ENCODE peak calls at places on chromosomes 13 and 19, in four cellular contexts. B, D, F and X are unnamed samples.

GRCh38 chr19:4660181-4660791 is 9.9 kb downstream of the MYDGF start:
- DNase-seq in D (peak; percentile 77), F (no peak), B (no peak), X (no peak)

GRCh38 chr13:39433705-39434104 is 169.3 kb downstream of the LHFPL6 start:
- DNase-seq in D (no peak), F (no peak), B (no peak), X (no peak)

GRCh38 chr13:34257980-34258379 is 440.0 kb downstream of the RFC3 start:
- DNase-seq in F (no peak), D (no peak), B (no peak), X (no peak)

GRCh38 chr19:5186293-5187050 is 154.1 kb downstream of the PTPRS start:
- DNase-seq in F (peak; percentile 21), B (no peak), D (no peak), X (peak; percentile 14)

GRCh38 chr19:3055741-3056453 is 6.4 kb downstream of the TLE5 start:
- DNase-seq in D (peak; percentile 70), F (no peak), B (no peak), X (no peak)

GRCh38 chr19:16615788-16616187 is 12.2 kb downstream of the MED26 start:
- DNase-seq in F (no peak), B (no peak), D (no peak), X (no peak)

GRCh38 chr19:47124937-47125668 is 5.5 kb upstream of the SAE1 start:
- DNase-seq in D (no peak), B (no peak), F (peak; percentile 86), X (peak; percentile 47)

GRCh38 chr13:24834902-24835510 is 71.0 kb downstream of the RNF17 start:
- DNase-seq in F (no peak), B (no peak), D (no peak), X (no peak)

GRCh38 chr13:29000802-29001201 is 180.7 kb downstream of the MTUS2 start:
- DNase-seq in B (no peak), F (no peak), D (no peak), X (no peak)

GRCh38 chr19:38792250-38793111 is 3.5 kb downstream of the LGALS7B start:
- DNase-seq in D (no peak), F (peak; percentile 26), B (peak; percentile 60), X (no peak)

GRCh38 chr19:43790587-43790986 is 9.8 kb upstream of the KCNN4 start:
- DNase-seq in B (no peak), D (no peak), F (no peak), X (no peak)

GRCh38 chr13:62418872-62419271 is 1003.2 kb upstream of the PCDH20 start:
- DNase-seq in B (no peak), D (no peak), F (peak; percentile 52), X (no peak)

GRCh38 chr13:39910041-39910440 is 254.6 kb downstream of the COG6 start:
- DNase-seq in D (no peak), F (no peak), B (no peak), X (no peak)

GRCh38 chr13:35722438-35723060 is 246.1 kb upstream of the MAB21L1 start:
- DNase-seq in F (no peak), B (no peak), D (no peak), X (no peak)

GRCh38 chr19:1008268-1009042 is 8.2 kb downstream of the GRIN3B start:
- DNase-seq in D (no peak), F (no peak), B (no peak), X (no peak)

GRCh38 chr19:6773323-6773931 is 919 bp downstream of the VAV1 start:
- DNase-seq in B (peak; percentile 41), D (peak; percentile 61), F (no peak), X (no peak)

GRCh38 chr13:112182831-112183543 is 116.0 kb downstream of the SOX1 start:
- DNase-seq in F (no peak), B (no peak), D (peak; percentile 70), X (no peak)

GRCh38 chr13:85261757-85262346 is 537.4 kb downstream of the SLITRK6 start:
- DNase-seq in F (peak; percentile 38), D (no peak), B (no peak), X (no peak)

GRCh38 chr19:55106591-55106990 is 10.8 kb downstream of the PPP1R12C start:
- DNase-seq in B (no peak), F (no peak), D (no peak), X (no peak)

GRCh38 chr19:3668331-3669133 is 31.7 kb downstream of the PIP5K1C start:
- DNase-seq in B (no peak), D (no peak), F (peak; percentile 40), X (no peak)

GRCh38 chr13:42478531-42479156 is 95.3 kb upstream of the TNFSF11 start:
- DNase-seq in B (no peak), D (no peak), F (peak; percentile 63), X (peak; percentile 60)

GRCh38 chr13:62747152-62747551 is 1331.5 kb upstream of the PCDH20 start:
- DNase-seq in F (no peak), D (no peak), B (no peak), X (no peak)

GRCh38 chr19:28466107-28467045 is 746.6 kb downstream of the UQCRFS1 start:
- DNase-seq in B (peak; percentile 53), D (peak; percentile 68), F (peak; percentile 60), X (peak; percentile 14)

GRCh38 chr13:43797154-43797553 is 10.4 kb upstream of the ENOX1 start:
- DNase-seq in B (no peak), D (no peak), F (no peak), X (no peak)

GRCh38 chr13:107067381-107067780 is 499.4 kb upstream of the ARGLU1 start:
- DNase-seq in B (no peak), D (no peak), F (no peak), X (no peak)

GRCh38 chr19:44212865-44213346 is 574 bp downstream of the ZNF227 start:
- DNase-seq in D (no peak), F (peak; percentile 37), B (no peak), X (peak; percentile 6)

GRCh38 chr19:42553292-42554045 is 25.2 kb upstream of the CEACAM1 start:
- DNase-seq in B (peak; percentile 30), D (no peak), F (peak; percentile 58), X (peak; percentile 71)

GRCh38 chr13:52739468-52740071 is at the start of gene CNMD:
- DNase-seq in D (no peak), B (no peak), F (no peak), X (no peak)

GRCh38 chr19:41309225-41310030 is 544 bp upstream of the CCDC97 start:
- DNase-seq in D (no peak), F (no peak), B (no peak), X (no peak)

GRCh38 chr19:41311072-41311471 is 1.1 kb downstream of the CCDC97 start:
- DNase-seq in D (no peak), B (no peak), F (no peak), X (no peak)

GRCh38 chr19:41310031-41310831 is at the start of gene CCDC97:
- DNase-seq in F (peak; percentile 90), D (peak; percentile 89), B (peak; percentile 88), X (peak; percentile 75)

GRCh38 chr19:41308450-41309224 is 1.3 kb upstream of the CCDC97 start:
- DNase-seq in F (peak; percentile 92), B (peak; percentile 93), D (peak; percentile 89), X (peak; percentile 85)

GRCh38 chr19:41311613-41312012 is 1.6 kb downstream of the CCDC97 start:
- DNase-seq in D (no peak), B (no peak), F (no peak), X (no peak)
- H3K4me3 ChIP-seq in D (no peak overlapping the region), B (peak overlapping the region; percentile 83), F (peak overlapping the region; percentile 96), X (peak overlapping the region; percentile 82)

GRCh38 chr13:32086366-32086765 is 54.8 kb downstream of the FRY start:
- DNase-seq in F (peak; percentile 34), B (no peak), D (no peak), X (no peak)
- TF ChIP-seq CTCF in F (no peak), B (no peak), D (no peak), X (no peak)

DNA sequence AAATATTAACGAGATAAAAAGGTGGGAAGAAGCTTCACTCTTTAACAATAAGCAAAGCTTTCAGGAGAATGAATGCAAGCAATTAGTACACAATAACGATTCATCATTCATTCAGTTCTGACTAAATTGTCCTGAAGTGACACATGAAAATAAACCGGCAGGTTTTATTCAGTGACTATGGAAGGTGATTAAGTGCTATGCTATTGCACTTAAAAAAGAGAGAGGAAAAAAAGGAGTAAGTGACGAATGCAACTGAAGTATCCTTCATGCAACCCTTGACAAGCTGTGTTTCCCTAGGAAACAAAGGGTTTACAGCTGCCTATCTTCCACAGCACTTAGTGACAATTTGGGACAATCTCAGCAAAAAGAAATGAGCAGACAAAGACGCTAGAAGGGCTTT is 1.4 kb downstream of the LIG4 start:
- DNase-seq in D (no peak), F (no peak), B (no peak), X (no peak)
- H3K4me3 ChIP-seq in D (no peak overlapping the region), F (peak overlapping the region; percentile 62), B (peak overlapping the region; percentile 60), X (peak overlapping the region; percentile 65)

GRCh38 chr13:114018461-114019055 is 44.7 kb upstream of the C13orf46 start:
- DNase-seq in B (no peak), D (no peak), F (no peak), X (no peak)

GRCh38 chr13:114015608-114016295 is 41.9 kb upstream of the C13orf46 start:
- DNase-seq in D (no peak), B (no peak), F (no peak), X (no peak)

GRCh38 chr13:114017966-114018365 is 44.1 kb upstream of the C13orf46 start:
- DNase-seq in F (no peak), D (no peak), B (no peak), X (no peak)

GRCh38 chr13:114016321-114017027 is 42.6 kb upstream of the C13orf46 start:
- DNase-seq in F (no peak), B (no peak), D (no peak), X (no peak)

DNA sequence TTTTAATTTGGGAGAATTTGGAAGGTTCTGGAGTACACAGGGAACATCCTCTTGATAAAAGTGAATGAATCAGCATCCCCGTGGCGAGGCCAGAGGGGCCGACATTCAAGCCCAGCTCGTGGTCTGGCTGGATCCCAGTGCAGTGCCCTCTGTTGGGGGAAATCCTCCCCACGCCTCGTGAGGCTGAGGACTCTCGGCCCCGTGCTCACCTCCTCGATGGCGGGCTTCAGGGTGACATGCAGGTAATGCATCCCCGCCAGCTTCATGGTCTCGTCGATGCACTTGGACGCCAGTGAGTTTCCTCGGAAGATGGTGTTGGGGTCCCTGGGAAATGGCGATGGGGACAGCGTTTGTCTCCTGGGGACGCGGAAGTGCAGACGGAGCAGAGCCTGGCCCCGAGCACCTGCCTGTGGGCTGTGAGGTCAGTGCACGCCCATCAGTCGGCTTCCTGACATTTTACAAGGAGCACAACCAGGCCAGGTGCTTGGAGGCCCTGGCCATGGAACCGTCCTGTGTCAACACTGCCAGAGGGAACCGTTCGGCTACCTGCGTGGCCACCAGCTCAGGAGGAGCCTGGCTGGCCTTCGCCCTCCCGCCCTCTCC is 43.3 kb upstream of the C13orf46 start:
- DNase-seq in D (no peak), B (no peak), F (peak; percentile 44), X (peak; percentile 28)
- TF ChIP-seq CTCF in D (peak; percentile 8), B (no peak), F (peak; percentile 44), X (peak; percentile 61)

GRCh38 chr19:35248310-35249145 is at the start of gene LSR:
- DNase-seq in F (no peak), B (no peak), D (peak; percentile 94), X (no peak)

GRCh38 chr19:35249146-35249847 is 495 bp downstream of the LSR start:
- DNase-seq in D (no peak), F (no peak), B (no peak), X (no peak)

GRCh38 chr19:35246466-35247096 is 2.2 kb upstream of the LSR start:
- DNase-seq in B (no peak), D (no peak), F (no peak), X (no peak)

GRCh38 chr19:35249848-35250711 is 1.3 kb downstream of the LSR start:
- DNase-seq in B (no peak), D (peak; percentile 77), F (no peak), X (no peak)

GRCh38 chr19:35247526-35248309 is 1.1 kb upstream of the LSR start:
- DNase-seq in F (no peak), D (peak; percentile 94), B (no peak), X (no peak)
- H3K4me3 ChIP-seq in F (no peak overlapping the region), D (peak overlapping the region; percentile 70), B (peak overlapping the region; percentile 67), X (no peak overlapping the region)